ENCODE peak calls at places on chromosomes 13 and 19, in six cellular contexts. I is HTR-8/SVneo, X is caudate nucleus, D is EH, K is aorta, F is iPS-NIHi11. J is an unnamed sample.

GRCh38 chr13:20340136-20340758 is 108.1 kb upstream of the GJB6 start:
- DNase-seq in X (no peak), I (no peak), D (no peak), F (no peak), K (no peak), J (no peak)

GRCh38 chr19:47107201-47107952 is 6.2 kb downstream of the ZC3H4 start:
- DNase-seq in I (no peak), D (peak), F (no peak), K (no peak), X (no peak), J (no peak)

GRCh38 chr19:50703915-50704548 is 15.6 kb downstream of the SHANK1 start:
- DNase-seq in F (peak), D (peak), X (no peak), I (no peak), K (no peak), J (no peak)

GRCh38 chr19:36573020-36573947 is at the start of gene ZNF529:
- DNase-seq in X (peak), F (peak), D (peak), I (peak), K (peak), J (peak)

GRCh38 chr19:31616031-31616430 is 266.8 kb upstream of the TSHZ3 start:
- DNase-seq in K (no peak), D (no peak), I (no peak), X (no peak), F (no peak), J (no peak)

GRCh38 chr19:35851213-35852028 is 883 bp downstream of the NPHS1 start:
- DNase-seq in F (peak), I (no peak), K (no peak), D (no peak), X (no peak), J (no peak)

GRCh38 chr13:94305463-94305862 is 174.0 kb downstream of the DCT start:
- DNase-seq in K (no peak), D (peak), F (no peak), I (no peak), X (no peak), J (no peak)

GRCh38 chr19:33392341-33393285 is 19.1 kb downstream of the CEBPG start:
- DNase-seq in F (no peak), D (no peak), X (no peak), I (no peak), K (peak), J (peak)

GRCh38 chr13:91155512-91156114 is 191.9 kb upstream of the MIR17HG start:
- DNase-seq in D (no peak), I (no peak), F (no peak), X (no peak), K (no peak), J (no peak)

GRCh38 chr13:39765801-39766463 is 110.5 kb downstream of the COG6 start:
- DNase-seq in K (no peak), D (peak), I (no peak), X (peak), F (peak), J (peak)

GRCh38 chr19:19468424-19469050 is 46.8 kb downstream of the TSSK6 start:
- DNase-seq in X (no peak), I (no peak), D (peak), K (no peak), F (no peak), J (no peak)

GRCh38 chr19:41409288-41409687 is 11.7 kb downstream of the BCKDHA start:
- DNase-seq in K (no peak), I (peak), D (peak), F (no peak), X (no peak), J (no peak)

GRCh38 chr19:53659292-53659691 is 27.5 kb downstream of the DPRX start:
- DNase-seq in K (no peak), D (no peak), I (peak), F (peak), X (peak), J (no peak)

GRCh38 chr13:29937836-29938235 is 87.4 kb upstream of the UBL3 start:
- DNase-seq in X (no peak), K (no peak), F (no peak), D (no peak), I (no peak), J (no peak)

GRCh38 chr19:14835011-14835410 is at the start of the genes OR7A5 and OR7C1:
- DNase-seq in F (no peak), I (no peak), K (no peak), D (no peak), X (no peak), J (no peak)

GRCh38 chr19:50242586-50242985 is 39.2 kb downstream of the MYH14 start:
- DNase-seq in X (no peak), I (no peak), F (no peak), K (no peak), D (no peak), J (no peak)

GRCh38 chr19:47005873-47006272 is 13.8 kb upstream of the NPAS1 start:
- DNase-seq in I (no peak), K (no peak), F (peak), D (no peak), X (no peak), J (no peak)

GRCh38 chr19:56350416-56351045 is 35.9 kb upstream of the ZSCAN5A start:
- DNase-seq in F (peak), I (no peak), K (peak), X (no peak), D (peak), J (peak)

GRCh38 chr13:25927966-25928365 is 123.8 kb downstream of the SHISA2 start:
- DNase-seq in K (no peak), I (no peak), F (no peak), D (no peak), X (no peak), J (no peak)

GRCh38 chr19:18590273-18591272 is 2.0 kb downstream of the REX1BD start:
- DNase-seq in D (peak), I (no peak), F (peak), K (peak), X (peak), J (no peak)

GRCh38 chr13:48125794-48126228 is 30.9 kb upstream of the MED4 start:
- DNase-seq in X (no peak), D (peak), I (no peak), K (no peak), F (no peak), J (peak)

GRCh38 chr19:57269515-57270250 is 10.6 kb upstream of the ZNF460 start:
- DNase-seq in X (no peak), D (peak), F (no peak), K (no peak), I (peak), J (no peak)

GRCh38 chr19:19642506-19643157 is 825 bp downstream of the GMIP start:
- DNase-seq in I (no peak), D (peak), K (no peak), F (peak), X (no peak), J (no peak)

GRCh38 chr13:77325371-77325941 is 1.4 kb downstream of the MYCBP2 start:
- DNase-seq in K (no peak), D (peak), I (no peak), X (no peak), F (no peak), J (no peak)

GRCh38 chr19:45271709-45272108 is 20.6 kb downstream of the MARK4 start:
- DNase-seq in D (no peak), X (no peak), F (peak), I (no peak), K (no peak), J (no peak)

GRCh38 chr13:98480915-98481510 is 95.9 kb downstream of the STK24 start:
- DNase-seq in D (no peak), I (no peak), F (no peak), X (no peak), K (no peak), J (no peak)

GRCh38 chr13:29901714-29902631 is 51.6 kb upstream of the UBL3 start:
- DNase-seq in D (peak), I (peak), K (peak), F (no peak), X (no peak), J (peak)

GRCh38 chr13:66087149-66087780 is 1142.9 kb downstream of the PCDH9 start:
- DNase-seq in F (no peak), D (no peak), K (no peak), I (no peak), X (no peak), J (no peak)

GRCh38 chr19:8459520-8460260 is 14.9 kb downstream of the HNRNPM start:
- DNase-seq in K (no peak), D (peak), F (no peak), X (no peak), I (peak), J (no peak)

GRCh38 chr19:18225702-18226468 is at the start of gene PDE4C:
- DNase-seq in F (no peak), I (no peak), K (peak), X (no peak), D (peak), J (no peak)

GRCh38 chr19:42926781-42927180 is 9.1 kb upstream of the PSG6 start:
- DNase-seq in D (no peak), I (no peak), F (no peak), K (no peak), X (no peak), J (no peak)

GRCh38 chr13:20521388-20521787 is 4.3 kb downstream of the CRYL1 start:
- DNase-seq in F (no peak), K (no peak), D (no peak), I (no peak), X (no peak), J (no peak)

GRCh38 chr19:39500543-39500942 is 1.8 kb downstream of the DLL3 start:
- DNase-seq in D (no peak), X (no peak), K (no peak), F (no peak), I (no peak), J (no peak)

GRCh38 chr13:52850396-52851152 is 2.1 kb upstream of the PCDH8 start:
- DNase-seq in F (peak), D (peak), X (peak), I (peak), K (peak), J (peak)

GRCh38 chr13:99265823-99266426 is 7.7 kb upstream of the GPR18 start:
- DNase-seq in X (no peak), D (peak), I (peak), F (peak), K (no peak), J (no peak)

GRCh38 chr13:110924639-110924934 is 9.7 kb upstream of the ANKRD10 start:
- DNase-seq in I (no peak), X (no peak), F (no peak), K (no peak), D (no peak), J (no peak)

GRCh38 chr19:3116621-3117020 is 19.2 kb upstream of the GNA15 start:
- DNase-seq in K (no peak), X (no peak), F (no peak), D (no peak), I (no peak), J (no peak)

GRCh38 chr13:39485314-39485700 is 117.7 kb downstream of the LHFPL6 start:
- DNase-seq in I (no peak), D (peak), K (no peak), F (no peak), X (no peak), J (no peak)

J was measured in uterus.